ENCODE peak calls at places on chromosome 20, in seven cellular contexts. L, A, M, Y, G, F and I are unnamed samples.
A peak's percentile ranks its signal among the peaks of the same experiment; 100 is the strongest.

GRCh38 chr20:49456646-49457045 is 25.8 kb downstream of the KCNB1 start:
- DNase-seq in L (no peak), A (no peak), M (no peak), Y (no peak), G (no peak), F (no peak), I (no peak)

GRCh38 chr20:57148266-57148665 is 118.2 kb downstream of the BMP7 start:
- DNase-seq in L (no peak), A (no peak), M (no peak), Y (no peak), G (no peak), F (no peak), I (no peak)

GRCh38 chr20:10219452-10219791 is 792 bp downstream of the SNAP25 start:
- DNase-seq in L (peak; percentile 78), A (peak; percentile 72), M (peak; percentile 63), Y (peak; percentile 71), G (peak; percentile 71), F (peak; percentile 86), I (peak; percentile 30)

GRCh38 chr20:8678098-8678776 is 390.6 kb upstream of the PLCB4 start:
- DNase-seq in L (no peak), A (no peak), M (no peak), Y (no peak), G (no peak), F (no peak), I (no peak)

GRCh38 chr20:17568972-17569471 is 853 bp upstream of the DSTN start:
- DNase-seq in L (peak; percentile 89), A (peak; percentile 32), M (peak; percentile 16), Y (peak; percentile 85), G (peak; percentile 98), F (peak; percentile 92), I (no peak)

GRCh38 chr20:25058051-25058796 is at the start of gene ACSS1:
- DNase-seq in L (peak; percentile 38), A (peak; percentile 59), M (peak; percentile 78), Y (no peak), G (peak; percentile 88), F (peak; percentile 72), I (peak; percentile 65)

GRCh38 chr20:59007758-59008511 is 881 bp upstream of the CTSZ start:
- DNase-seq in L (no peak), A (no peak), M (peak; percentile 67), Y (no peak), G (peak; percentile 77), F (no peak), I (no peak)

GRCh38 chr20:24894488-24894887 is 54.6 kb upstream of the CST7 start:
- DNase-seq in L (no peak), A (no peak), M (no peak), Y (no peak), G (no peak), F (no peak), I (no peak)

GRCh38 chr20:19427480-19427879 is 215.0 kb downstream of the SLC24A3 start:
- DNase-seq in L (no peak), A (no peak), M (no peak), Y (no peak), G (no peak), F (no peak), I (no peak)

GRCh38 chr20:57150559-57150958 is 115.9 kb downstream of the BMP7 start:
- DNase-seq in L (no peak), A (no peak), M (no peak), Y (no peak), G (no peak), F (no peak), I (no peak)

GRCh38 chr20:642398-643174 is 10.4 kb downstream of the SRXN1 start:
- DNase-seq in L (no peak), A (peak; percentile 32), M (no peak), Y (no peak), G (no peak), F (peak; percentile 37), I (no peak)

GRCh38 chr20:38298768-38299288 is 5.1 kb upstream of the BPI start:
- DNase-seq in L (peak; percentile 41), A (peak; percentile 39), M (no peak), Y (no peak), G (peak; percentile 96), F (peak; percentile 74), I (no peak)

GRCh38 chr20:41049451-41049850 is 20.8 kb downstream of the TOP1 start:
- DNase-seq in L (no peak), A (no peak), M (no peak), Y (no peak), G (no peak), F (no peak), I (no peak)

GRCh38 chr20:10271470-10272219 is 53.0 kb downstream of the SNAP25 start:
- DNase-seq in L (no peak), A (peak; percentile 47), M (no peak), Y (no peak), G (no peak), F (no peak), I (no peak)

GRCh38 chr20:52212943-52213342 is 21.4 kb upstream of the ZFP64 start:
- DNase-seq in L (no peak), A (no peak), M (no peak), Y (no peak), G (no peak), F (no peak), I (no peak)